ENCODE peak calls at places on chromosomes 6 and 20, in four cellular contexts. One of them, this sample, is unnamed.

GRCh38 chr6:100176321-100176950 is 182.4 kb upstream of the MCHR2 start:
- DNase-seq in osteoblast: peak
- DNase-seq in H9: no peak
- DNase-seq in fibroblast of lung: peak
- DNase-seq in this sample: peak

GRCh38 chr20:41538810-41539596 is 79.2 kb downstream of the CHD6 start:
- DNase-seq in H9: no peak
- DNase-seq in osteoblast: no peak
- DNase-seq in fibroblast of lung: no peak
- DNase-seq in this sample: no peak

GRCh38 chr6:31712296-31712695 is 2.9 kb upstream of the LY6G6D start:
- DNase-seq in osteoblast: peak
- DNase-seq in H9: no peak
- DNase-seq in fibroblast of lung: no peak
- DNase-seq in this sample: no peak

GRCh38 chr6:29696147-29697129 is 15.5 kb upstream of the ZFP57 start:
- DNase-seq in osteoblast: no peak
- DNase-seq in H9: peak
- DNase-seq in fibroblast of lung: no peak
- DNase-seq in this sample: no peak

GRCh38 chr6:13360671-13361540 is 32.6 kb upstream of the TBC1D7 start:
- DNase-seq in osteoblast: no peak
- DNase-seq in H9: no peak
- DNase-seq in fibroblast of lung: no peak
- DNase-seq in this sample: no peak

GRCh38 chr20:59495894-59496510 is 108.3 kb upstream of the PHACTR3 start:
- DNase-seq in H9: peak
- DNase-seq in fibroblast of lung: peak
- DNase-seq in osteoblast: peak
- DNase-seq in this sample: peak

GRCh38 chr6:150391890-150392289 is 23.1 kb downstream of the IYD start:
- DNase-seq in fibroblast of lung: no peak
- DNase-seq in osteoblast: no peak
- DNase-seq in H9: no peak
- DNase-seq in this sample: no peak

GRCh38 chr6:110394409-110394808 is 21.0 kb downstream of the DDO start:
- DNase-seq in H9: no peak
- DNase-seq in osteoblast: no peak
- DNase-seq in fibroblast of lung: no peak
- DNase-seq in this sample: no peak

GRCh38 chr6:40965046-40965445 is 74.0 kb downstream of the UNC5CL start:
- DNase-seq in fibroblast of lung: no peak
- DNase-seq in H9: no peak
- DNase-seq in osteoblast: no peak
- DNase-seq in this sample: no peak

GRCh38 chr6:150251566-150252186 is 108.8 kb downstream of the PPP1R14C start:
- DNase-seq in fibroblast of lung: no peak
- DNase-seq in osteoblast: no peak
- DNase-seq in H9: no peak
- DNase-seq in this sample: no peak

GRCh38 chr20:25991051-25991755 is 294.6 kb upstream of the ZNF337 start:
- DNase-seq in fibroblast of lung: no peak
- DNase-seq in H9: no peak
- DNase-seq in osteoblast: no peak
- DNase-seq in this sample: no peak

GRCh38 chr6:73564578-73565345 is 43.9 kb upstream of the EEF1A1 start:
- DNase-seq in osteoblast: peak
- DNase-seq in H9: no peak
- DNase-seq in fibroblast of lung: no peak
- DNase-seq in this sample: no peak

GRCh38 chr6:97141756-97142155 is 141.3 kb downstream of the MMS22L start:
- DNase-seq in H9: no peak
- DNase-seq in fibroblast of lung: no peak
- DNase-seq in osteoblast: no peak
- DNase-seq in this sample: no peak

GRCh38 chr6:119726086-119726485 is 376.5 kb upstream of the MAN1A1 start:
- DNase-seq in fibroblast of lung: no peak
- DNase-seq in osteoblast: no peak
- DNase-seq in H9: no peak
- DNase-seq in this sample: no peak

GRCh38 chr20:2109425-2110210 is 8.0 kb downstream of the STK35 start:
- DNase-seq in fibroblast of lung: peak
- DNase-seq in H9: no peak
- DNase-seq in osteoblast: no peak
- DNase-seq in this sample: no peak

GRCh38 chr6:26195924-26196845 is 109.0 kb downstream of the HFE start:
- DNase-seq in fibroblast of lung: peak
- DNase-seq in H9: no peak
- DNase-seq in osteoblast: no peak
- DNase-seq in this sample: peak

GRCh38 chr6:8803181-8803760 is 367.9 kb upstream of the SLC35B3 start:
- DNase-seq in fibroblast of lung: no peak
- DNase-seq in H9: no peak
- DNase-seq in osteoblast: no peak
- DNase-seq in this sample: no peak

GRCh38 chr6:165110871-165111270 is 198.5 kb downstream of the C6orf118 start:
- DNase-seq in osteoblast: peak
- DNase-seq in fibroblast of lung: no peak
- DNase-seq in H9: no peak
- DNase-seq in this sample: no peak

GRCh38 chr6:31252625-31253024 is 19.3 kb downstream of the HLA-C start:
- DNase-seq in fibroblast of lung: no peak
- DNase-seq in osteoblast: no peak
- DNase-seq in H9: no peak
- DNase-seq in this sample: no peak

GRCh38 chr6:22668307-22668706 is 98.9 kb downstream of the HDGFL1 start:
- DNase-seq in osteoblast: no peak
- DNase-seq in H9: no peak
- DNase-seq in fibroblast of lung: no peak
- DNase-seq in this sample: no peak

GRCh38 chr6:149867876-149868640 is 3.9 kb upstream of the LRP11 start:
- DNase-seq in H9: peak
- DNase-seq in fibroblast of lung: no peak
- DNase-seq in osteoblast: no peak
- DNase-seq in this sample: no peak

GRCh38 chr20:44032583-44033138 is 118.0 kb downstream of the TOX2 start:
- DNase-seq in osteoblast: no peak
- DNase-seq in H9: no peak
- DNase-seq in fibroblast of lung: no peak
- DNase-seq in this sample: no peak

GRCh38 chr6:5031150-5031549 is 27.3 kb upstream of the RPP40 start:
- DNase-seq in fibroblast of lung: no peak
- DNase-seq in H9: no peak
- DNase-seq in osteoblast: no peak
- DNase-seq in this sample: no peak

GRCh38 chr20:9609892-9610502 is 95.6 kb downstream of the LAMP5 start:
- DNase-seq in fibroblast of lung: peak
- DNase-seq in H9: peak
- DNase-seq in osteoblast: peak
- DNase-seq in this sample: peak

GRCh38 chr20:18465536-18466200 is 1.2 kb downstream of the DZANK1 start:
- DNase-seq in fibroblast of lung: no peak
- DNase-seq in H9: no peak
- DNase-seq in osteoblast: no peak
- DNase-seq in this sample: no peak

GRCh38 chr6:119273287-119273686 is 76.3 kb downstream of the MAN1A1 start:
- DNase-seq in osteoblast: no peak
- DNase-seq in fibroblast of lung: no peak
- DNase-seq in H9: no peak
- DNase-seq in this sample: no peak

GRCh38 chr20:62011938-62012534 is 53.6 kb downstream of the TAF4 start:
- DNase-seq in osteoblast: peak
- DNase-seq in H9: no peak
- DNase-seq in fibroblast of lung: no peak
- DNase-seq in this sample: no peak

GRCh38 chr6:161596807-161597505 is 323.1 kb upstream of the AGPAT4 start:
- DNase-seq in H9: no peak
- DNase-seq in fibroblast of lung: no peak
- DNase-seq in osteoblast: no peak
- DNase-seq in this sample: no peak
- H2AFZ ChIP-seq in H9: no peak
- H2AFZ ChIP-seq in fibroblast of lung: no peak
- H2AFZ ChIP-seq in osteoblast: no peak
- H2AFZ ChIP-seq in this sample: no peak

GRCh38 chr20:53660947-53661381 is 67.3 kb upstream of the ZNF217 start:
- DNase-seq in fibroblast of lung: peak
- DNase-seq in osteoblast: no peak
- DNase-seq in H9: no peak
- DNase-seq in this sample: peak
- H2AFZ ChIP-seq in fibroblast of lung: peak
- H2AFZ ChIP-seq in osteoblast: peak
- H2AFZ ChIP-seq in H9: peak
- H2AFZ ChIP-seq in this sample: peak

GRCh38 chr20:45890077-45890996 is 671 bp downstream of the NEURL2 start:
- DNase-seq in fibroblast of lung: peak
- DNase-seq in osteoblast: peak
- DNase-seq in H9: peak
- DNase-seq in this sample: peak
- H2AFZ ChIP-seq in fibroblast of lung: peak
- H2AFZ ChIP-seq in osteoblast: peak
- H2AFZ ChIP-seq in H9: no peak
- H2AFZ ChIP-seq in this sample: peak

GRCh38 chr6:15515226-15515625 is 147.6 kb downstream of the DTNBP1 start:
- DNase-seq in fibroblast of lung: no peak
- DNase-seq in H9: no peak
- DNase-seq in osteoblast: peak
- DNase-seq in this sample: peak
- H2AFZ ChIP-seq in fibroblast of lung: no peak
- H2AFZ ChIP-seq in H9: no peak
- H2AFZ ChIP-seq in osteoblast: no peak
- H2AFZ ChIP-seq in this sample: no peak

GRCh38 chr6:108252055-108252454 is 8.8 kb downstream of the SNX3 start:
- DNase-seq in osteoblast: no peak
- DNase-seq in H9: no peak
- DNase-seq in fibroblast of lung: no peak
- DNase-seq in this sample: no peak
- H2AFZ ChIP-seq in osteoblast: no peak
- H2AFZ ChIP-seq in H9: no peak
- H2AFZ ChIP-seq in fibroblast of lung: no peak
- H2AFZ ChIP-seq in this sample: no peak

DNA sequence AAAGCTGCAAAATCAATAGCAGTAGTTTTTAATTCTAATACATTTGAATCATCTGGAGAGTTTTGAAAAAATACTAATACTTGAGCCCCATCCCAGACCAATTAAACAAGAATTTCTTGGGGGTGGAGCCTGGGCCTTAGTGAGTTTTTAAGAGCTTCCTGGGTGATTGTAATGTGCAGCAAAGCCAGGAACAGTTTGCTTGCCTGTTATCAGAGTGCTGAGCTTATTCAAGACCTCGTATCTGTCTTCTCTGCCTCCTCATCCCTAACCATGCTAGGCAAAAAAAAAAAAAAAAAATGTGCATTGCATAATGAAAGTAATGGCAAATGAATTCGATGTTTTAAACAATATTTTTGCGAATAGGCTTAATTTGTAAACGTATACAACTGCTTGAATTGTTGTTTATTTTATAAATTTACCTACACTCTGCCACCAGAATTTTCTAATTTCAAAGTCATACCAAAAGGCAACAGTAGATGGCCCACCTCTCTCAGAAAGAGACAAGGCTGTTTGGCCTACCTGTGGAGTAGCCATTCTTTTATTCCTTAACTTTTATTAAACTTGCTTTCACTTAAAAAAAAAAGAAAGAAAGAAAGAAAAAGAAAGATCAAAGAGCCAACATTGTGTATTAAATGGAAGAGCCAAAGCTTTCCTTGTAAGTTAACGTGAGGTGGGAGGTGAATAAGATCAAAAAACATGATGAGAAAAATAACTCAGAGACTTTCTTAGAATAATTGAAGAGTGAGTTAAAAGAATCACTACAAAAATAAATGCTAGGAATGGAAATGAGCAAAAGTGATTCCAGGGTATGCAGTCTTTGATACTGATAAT is 36.2 kb upstream of the MYB start:
- DNase-seq in osteoblast: no peak
- DNase-seq in H9: no peak
- DNase-seq in fibroblast of lung: peak
- DNase-seq in this sample: peak
- H2AFZ ChIP-seq in osteoblast: no peak
- H2AFZ ChIP-seq in H9: no peak
- H2AFZ ChIP-seq in fibroblast of lung: no peak
- H2AFZ ChIP-seq in this sample: peak

This sample was measured in OCI-LY7.